ENCODE peak calls at places on chromosomes 5 and 9, in nine cellular contexts. X is uterus, V is MM.1S, R is heart right ventricle, K is kidney epithelial cell, Q is left lung, G is PC-9, O is ovary, H is kidney. Z is an unnamed sample.
A peak's percentile ranks its signal among the peaks of the same experiment; 100 is the strongest.

GRCh38 chr5:180910735-180911134 is 11.8 kb downstream of the BTNL8 start:
- DNase-seq in K (peak; percentile 26), H (no peak), R (no peak), G (no peak), V (no peak), O (no peak), Q (no peak), X (no peak), Z (no peak)

GRCh38 chr5:132253452-132254320 is 3.8 kb upstream of the PDLIM4 start:
- DNase-seq in X (no peak), G (no peak), O (peak; percentile 25), V (no peak), Q (no peak), K (no peak), R (no peak), H (no peak), Z (no peak)

GRCh38 chr5:15566306-15566705 is 66.3 kb downstream of the FBXL7 start:
- DNase-seq in R (no peak), V (no peak), O (no peak), Q (no peak), X (no peak), G (no peak), K (no peak), H (no peak), Z (no peak)

GRCh38 chr9:19533373-19533772 is 124.6 kb downstream of the ACER2 start:
- DNase-seq in G (no peak), R (no peak), K (no peak), V (no peak), H (no peak), O (no peak), X (no peak), Q (no peak), Z (no peak)

GRCh38 chr5:132437604-132438275 is 52.8 kb downstream of the IRF1 start:
- DNase-seq in V (peak; percentile 59), O (peak; percentile 83), K (peak; percentile 56), R (peak; percentile 73), Q (peak; percentile 89), G (no peak), X (peak; percentile 83), H (peak; percentile 95), Z (no peak)

GRCh38 chr5:927172-928015 is 34.7 kb downstream of the TRIP13 start:
- DNase-seq in K (no peak), G (no peak), O (no peak), R (no peak), X (no peak), Q (no peak), V (no peak), H (no peak), Z (no peak)

GRCh38 chr9:110842169-110842568 is 173.6 kb downstream of the MUSK start:
- DNase-seq in G (peak; percentile 18), K (peak; percentile 25), V (no peak), Q (no peak), H (no peak), R (no peak), X (no peak), O (no peak), Z (no peak)

GRCh38 chr9:75903785-75904360 is 13.4 kb downstream of the PCSK5 start:
- DNase-seq in V (no peak), R (no peak), G (peak; percentile 69), O (no peak), H (no peak), Q (no peak), X (peak; percentile 24), K (no peak), Z (peak; percentile 41)

GRCh38 chr9:132412089-132412488 is 2.1 kb downstream of the CFAP77 start:
- DNase-seq in G (no peak), X (no peak), H (no peak), R (no peak), Q (no peak), V (no peak), O (no peak), K (no peak), Z (no peak)

GRCh38 chr9:114174876-114175771 is 19.8 kb downstream of the COL27A1 start:
- DNase-seq in X (peak; percentile 76), Q (no peak), O (peak; percentile 53), K (no peak), G (no peak), H (peak; percentile 76), V (no peak), R (peak; percentile 45), Z (no peak)

GRCh38 chr9:94534901-94535300 is 20.0 kb upstream of the PCAT7 start:
- DNase-seq in Q (no peak), G (no peak), X (no peak), O (no peak), V (no peak), H (no peak), R (no peak), K (no peak), Z (no peak)

GRCh38 chr5:35009059-35009458 is 38.7 kb downstream of the AGXT2 start:
- DNase-seq in V (no peak), H (no peak), G (no peak), X (no peak), R (no peak), K (no peak), O (no peak), Q (no peak), Z (no peak)

GRCh38 chr9:104982543-104982942 is 54.6 kb upstream of the ABCA1 start:
- DNase-seq in X (no peak), K (no peak), G (no peak), V (no peak), Q (no peak), O (no peak), H (no peak), R (no peak), Z (no peak)

GRCh38 chr9:93776873-93777272 is 178.3 kb downstream of the BARX1 start:
- DNase-seq in G (no peak), K (no peak), O (no peak), H (peak; percentile 68), Q (no peak), R (no peak), V (no peak), X (no peak), Z (no peak)

GRCh38 chr9:133604214-133604613 is 5.0 kb downstream of the FAM163B start:
- DNase-seq in X (no peak), R (no peak), O (no peak), Q (no peak), H (peak; percentile 36), V (no peak), G (no peak), K (no peak), Z (no peak)

GRCh38 chr5:164651544-164651943 is 1146.1 kb downstream of the MAT2B start:
- DNase-seq in R (no peak), O (no peak), X (no peak), V (peak; percentile 9), H (no peak), Q (no peak), K (no peak), G (no peak), Z (no peak)

GRCh38 chr5:143836161-143836725 is 24.3 kb downstream of the HMHB1 start:
- DNase-seq in Q (no peak), H (no peak), V (no peak), K (no peak), X (no peak), O (no peak), R (no peak), G (no peak), Z (no peak)

GRCh38 chr5:18745988-18746615 is 1111.8 kb downstream of the TAF11L14 start:
- DNase-seq in Q (no peak), X (no peak), R (no peak), O (peak; percentile 12), H (no peak), V (peak; percentile 88), G (peak; percentile 63), K (no peak), Z (no peak)

GRCh38 chr5:86199287-86199686 is 418.5 kb upstream of the COX7C start:
- DNase-seq in R (no peak), H (no peak), O (no peak), X (no peak), V (no peak), K (no peak), G (no peak), Q (no peak), Z (no peak)
- TF ChIP-seq CTCF in R (no peak), H (no peak), O (no peak), X (no peak), V (no peak), K (no peak), G (no peak), Q (no peak), Z (no peak)

GRCh38 chr9:107636596-107637405 is 147.2 kb upstream of the KLF4 start:
- DNase-seq in R (no peak), X (no peak), K (no peak), O (no peak), Q (no peak), G (no peak), V (no peak), H (no peak), Z (no peak)

GRCh38 chr9:107638496-107638895 is 148.9 kb upstream of the KLF4 start:
- DNase-seq in V (no peak), H (no peak), X (no peak), K (no peak), Q (no peak), R (no peak), G (no peak), O (no peak), Z (no peak)

GRCh38 chr9:107637421-107638420 is 148.2 kb upstream of the KLF4 start:
- DNase-seq in V (peak; percentile 37), K (peak; percentile 41), G (peak; percentile 44), R (peak; percentile 89), X (peak; percentile 94), Q (peak; percentile 88), O (peak; percentile 94), H (peak; percentile 96), Z (peak; percentile 91)

GRCh38 chr9:107639426-107639825 is 149.9 kb upstream of the KLF4 start:
- DNase-seq in X (no peak), K (no peak), Q (no peak), G (no peak), V (peak; percentile 34), H (no peak), O (no peak), R (no peak), Z (no peak)

DNA sequence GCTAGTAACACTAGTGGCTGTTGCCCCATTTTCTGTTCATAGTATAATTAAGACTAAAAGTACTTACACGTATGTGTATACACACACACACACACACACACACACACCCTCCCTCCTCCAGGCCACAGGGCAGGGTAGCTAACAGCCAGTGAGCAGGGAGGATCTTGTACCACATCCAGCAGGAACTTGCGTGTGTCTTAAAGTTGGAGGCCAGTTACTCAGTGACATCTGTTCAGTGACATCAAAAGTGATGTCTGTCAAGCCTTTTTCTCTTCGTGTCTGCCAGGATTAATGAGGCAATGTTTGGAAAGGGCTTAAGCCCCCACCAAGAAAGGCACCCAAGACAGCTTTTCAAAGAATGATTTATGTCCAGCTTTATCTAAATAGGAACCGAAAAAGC is 149.4 kb upstream of the KLF4 start:
- DNase-seq in O (peak; percentile 76), Q (peak; percentile 74), G (no peak), K (no peak), R (peak; percentile 54), V (peak; percentile 68), X (peak; percentile 63), H (peak; percentile 80), Z (no peak)
- H3K4me3 ChIP-seq in O (peak overlapping the region; percentile 40), Q (peak overlapping the region; percentile 39), G (no peak overlapping the region), K (no peak overlapping the region), R (no peak overlapping the region), V (peak overlapping the region; percentile 55), X (no peak overlapping the region), H (no peak overlapping the region), Z (peak overlapping the region; percentile 73)

GRCh38 chr5:7540806-7541205 is 144.9 kb downstream of the ADCY2 start:
- DNase-seq in V (peak; percentile 44), O (no peak), X (no peak), G (no peak), H (no peak), K (no peak), Q (no peak), R (no peak), Z (no peak)
- TF ChIP-seq CTCF in V (no peak), O (no peak), X (no peak), G (no peak), H (no peak), K (no peak), Q (no peak), R (no peak), Z (no peak)

GRCh38 chr9:88993871-88994819 is 2.9 kb downstream of the S1PR3 start:
- DNase-seq in H (no peak), V (no peak), X (no peak), O (no peak), K (no peak), Q (no peak), R (no peak), G (no peak), Z (no peak)
- H3K4me3 ChIP-seq in H (peak overlapping the region; percentile 73), V (no peak overlapping the region), X (no peak overlapping the region), O (no peak overlapping the region), K (no peak overlapping the region), Q (peak overlapping the region; percentile 64), R (peak overlapping the region; percentile 14), G (no peak overlapping the region), Z (peak overlapping the region; percentile 95)

Z was measured in thoracic aorta.